ENCODE peak calls at places on chromosomes 1 and 21, in five cellular contexts. M is prostate gland, K is K562, P is breast epithelium, J is right lobe of liver. H is an unnamed sample.
A peak's percentile ranks its signal among the peaks of the same experiment; 100 is the strongest.

GRCh38 chr1:211257831-211258225 is 1.3 kb upstream of the RCOR3 start:
- DNase-seq in M (no peak), K (no peak), P (no peak), J (no peak), H (no peak)

GRCh38 chr1:46425740-46426139 is 31.6 kb downstream of the FAAH start:
- DNase-seq in M (no peak), K (no peak), P (no peak), J (no peak), H (no peak)

GRCh38 chr1:145782166-145783099 is 41.5 kb downstream of the RNF115 start:
- DNase-seq in M (no peak), K (no peak), P (no peak), J (no peak), H (no peak)

GRCh38 chr1:89687254-89687653 is 54.3 kb downstream of the LRRC8C start:
- DNase-seq in M (no peak), K (no peak), P (no peak), J (no peak), H (no peak)

GRCh38 chr1:225467193-225468020 is 39.6 kb upstream of the LBR start:
- DNase-seq in M (no peak), K (no peak), P (no peak), J (peak; percentile 73), H (peak; percentile 81)

GRCh38 chr1:229092377-229093257 is 178.3 kb upstream of the RAB4A start:
- DNase-seq in M (no peak), K (no peak), P (no peak), J (peak; percentile 28), H (no peak)

GRCh38 chr1:64623750-64624445 is 121.0 kb upstream of the RAVER2 start:
- DNase-seq in M (no peak), K (no peak), P (no peak), J (no peak), H (no peak)

GRCh38 chr1:200029035-200029623 is 1.6 kb downstream of the NR5A2 start:
- DNase-seq in M (peak; percentile 32), K (no peak), P (no peak), J (peak; percentile 74), H (no peak)

GRCh38 chr21:40736145-40736544 is 110.8 kb downstream of the DSCAM start:
- DNase-seq in M (no peak), K (no peak), P (no peak), J (no peak), H (no peak)

GRCh38 chr1:85799734-85800133 is 91.5 kb upstream of the ZNHIT6 start:
- DNase-seq in M (no peak), K (no peak), P (no peak), J (no peak), H (no peak)

GRCh38 chr1:37051386-37051785 is 17.1 kb upstream of the GRIK3 start:
- DNase-seq in M (no peak), K (no peak), P (no peak), J (no peak), H (no peak)

GRCh38 chr1:117628343-117628742 is 22.5 kb downstream of the TENT5C start:
- DNase-seq in M (no peak), K (no peak), P (no peak), J (no peak), H (no peak)

GRCh38 chr21:34734696-34735095 is 65.9 kb downstream of the CLIC6 start:
- DNase-seq in M (peak; percentile 75), K (no peak), P (no peak), J (no peak), H (no peak)

GRCh38 chr1:97603776-97604175 is 317.1 kb downstream of the DPYD start:
- DNase-seq in M (no peak), K (no peak), P (no peak), J (no peak), H (no peak)

GRCh38 chr1:22636927-22637326 is 499 bp downstream of the C1QA start:
- DNase-seq in M (no peak), K (no peak), P (no peak), J (no peak), H (no peak)

GRCh38 chr1:121587230-121587569 is 402.4 kb downstream of the SRGAP2C start:
- DNase-seq in M (no peak), K (no peak), P (no peak), J (no peak), H (no peak)

GRCh38 chr1:150514913-150515327 is 632 bp upstream of the FALEC start:
- DNase-seq in M (no peak), K (no peak), P (no peak), J (no peak), H (no peak)
- TF ChIP-seq POLR2A in M (no peak), K (no peak), P (no peak), J (no peak), H (no peak)

DNA sequence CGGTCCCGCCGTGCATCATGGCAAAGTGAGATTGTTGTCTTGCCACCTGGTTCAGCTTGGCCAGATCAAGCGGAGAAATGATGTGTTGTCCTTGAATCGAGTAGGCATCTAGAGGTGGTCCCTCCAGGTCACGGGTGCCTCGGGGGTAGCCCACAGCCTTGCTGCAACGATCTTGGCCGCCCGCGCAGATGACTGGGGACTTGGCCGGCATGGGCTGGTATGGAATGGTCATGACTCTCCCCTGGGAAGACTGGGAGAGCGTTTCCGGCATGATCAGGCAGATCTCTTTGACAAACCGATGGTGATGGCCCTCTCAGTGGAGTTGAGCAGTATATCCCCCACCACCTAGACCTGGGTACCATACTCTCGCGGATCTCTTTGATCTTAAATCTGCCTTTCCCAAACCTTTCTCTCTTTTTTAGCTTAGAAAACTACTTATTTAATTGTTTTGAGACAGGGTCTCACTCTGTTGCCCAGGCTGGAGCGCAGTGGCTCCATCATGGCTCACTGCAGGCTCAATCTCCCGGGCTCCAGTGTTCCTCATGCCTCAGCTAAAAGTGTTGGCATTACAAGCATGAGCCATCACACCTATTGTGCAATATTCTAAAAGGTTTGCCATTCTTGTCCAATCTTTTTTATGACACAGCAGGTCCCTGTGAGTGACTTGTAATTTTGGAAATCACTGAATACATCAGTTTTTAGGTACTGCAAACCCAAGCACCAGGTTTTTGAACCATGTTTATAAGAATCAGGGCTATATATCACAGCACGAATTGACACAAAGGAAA is 9.4 kb upstream of the ELAPOR1 start:
- DNase-seq in M (no peak), K (no peak), P (no peak), J (no peak), H (no peak)
- TF ChIP-seq POLR2A in M (no peak), K (peak; percentile 16), P (no peak), J (no peak), H (no peak)

GRCh38 chr1:50474859-50475809 is 51.9 kb upstream of the DMRTA2 start:
- DNase-seq in M (no peak), K (no peak), P (no peak), J (no peak), H (no peak)
- TF ChIP-seq POLR2A in M (no peak), K (no peak), P (no peak), J (no peak), H (no peak)

GRCh38 chr1:115090547-115090946 is 1.2 kb upstream of the TSPAN2 start:
- DNase-seq in M (no peak), K (no peak), P (no peak), J (no peak), H (no peak)
- TF ChIP-seq POLR2A in M (no peak), K (no peak), P (no peak), J (no peak), H (no peak)

GRCh38 chr1:24109166-24109483 is 2.8 kb downstream of the MYOM3 start:
- DNase-seq in M (no peak), K (no peak), P (no peak), J (no peak), H (no peak)

GRCh38 chr1:24107462-24108225 is 4.3 kb downstream of the MYOM3 start:
- DNase-seq in M (no peak), K (no peak), P (no peak), J (no peak), H (no peak)

GRCh38 chr1:24109686-24110475 is 2.1 kb downstream of the MYOM3 start:
- DNase-seq in M (no peak), K (no peak), P (no peak), J (no peak), H (no peak)

GRCh38 chr1:24110642-24111263 is 1.2 kb downstream of the MYOM3 start:
- DNase-seq in M (no peak), K (no peak), P (no peak), J (no peak), H (no peak)

DNA sequence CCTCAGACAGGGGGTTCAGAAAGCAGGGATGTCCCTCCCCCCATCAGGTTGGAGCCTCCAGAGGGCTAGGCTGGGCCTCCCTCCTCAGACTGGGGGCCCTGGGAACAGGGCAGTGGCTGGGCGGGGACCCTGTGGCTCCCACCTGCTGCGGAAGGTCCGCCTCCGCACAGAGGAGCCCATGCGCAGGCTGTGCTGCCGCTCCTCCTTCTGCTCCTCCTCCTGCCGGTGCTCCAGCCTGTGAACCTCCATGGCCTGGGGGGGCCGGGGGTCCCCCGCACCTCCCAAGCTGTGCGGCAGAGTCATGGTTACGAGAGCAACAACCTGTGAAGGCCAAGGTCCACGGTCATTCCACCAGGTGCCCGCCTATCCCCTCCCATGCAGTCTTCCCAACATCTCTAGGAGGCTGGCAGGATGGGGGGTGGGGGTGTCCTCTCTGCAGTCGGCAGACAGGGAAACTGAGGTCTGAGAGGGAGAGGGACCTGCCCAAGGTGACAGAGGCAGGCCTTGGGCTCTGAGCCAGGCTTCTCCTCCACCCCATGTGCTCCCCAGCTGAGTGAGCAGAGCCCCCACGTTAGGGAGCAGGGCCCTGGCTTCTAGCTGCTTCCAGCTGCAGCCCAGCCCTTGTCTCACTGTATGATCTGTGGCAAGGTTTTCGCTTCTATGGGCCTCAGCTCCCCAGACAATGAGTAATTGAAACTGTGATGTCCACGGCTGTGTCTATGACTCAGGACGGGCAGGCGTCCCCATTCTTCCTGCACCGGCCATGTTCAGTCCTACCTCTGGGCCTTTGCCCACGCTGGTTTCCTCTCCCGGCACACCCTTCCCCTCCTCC is 3.4 kb downstream of the MYOM3 start:
- DNase-seq in M (no peak), K (peak; percentile 49), P (no peak), J (no peak), H (no peak)
- TF ChIP-seq POLR2A in M (no peak), K (no peak), P (no peak), J (no peak), H (no peak)